ENCODE peak calls at places on chromosomes 2 and 18, in five cellular contexts. Y is BJ, U is GM06990, M is HL-60, F is transverse colon. N is an unnamed sample.

GRCh38 chr2:112547333-112547732 is 5.1 kb downstream of the POLR1B start:
- DNase-seq in M (peak; percentile 46), F (no peak), Y (no peak), U (no peak), N (no peak)

GRCh38 chr2:241844831-241845578 is 13.7 kb downstream of the PDCD1 start:
- DNase-seq in M (no peak), Y (no peak), F (no peak), U (peak; percentile 16), N (no peak)

GRCh38 chr2:196468394-196468793 is 171.1 kb upstream of the CCDC150 start:
- DNase-seq in M (no peak), U (no peak), F (no peak), Y (no peak), N (no peak)

GRCh38 chr2:241154915-241155314 is 4.6 kb downstream of the PPP1R7 start:
- DNase-seq in M (no peak), U (no peak), F (no peak), Y (no peak), N (no peak)

GRCh38 chr2:69238449-69239031 is 148.5 kb downstream of the GFPT1 start:
- DNase-seq in U (no peak), F (no peak), Y (peak; percentile 89), M (no peak), N (no peak)

GRCh38 chr2:220394433-220394832 is 767.0 kb downstream of the SLC4A3 start:
- DNase-seq in Y (no peak), F (no peak), M (no peak), U (no peak), N (no peak)

GRCh38 chr2:127695491-127696472 is 5.5 kb upstream of the SFT2D3 start:
- DNase-seq in Y (no peak), F (peak; percentile 58), M (peak; percentile 61), U (peak; percentile 33), N (peak; percentile 59)

GRCh38 chr2:16507655-16508054 is 158.0 kb downstream of the CYRIA start:
- DNase-seq in F (no peak), Y (no peak), U (no peak), M (no peak), N (no peak)

GRCh38 chr2:66925128-66925527 is 472.0 kb upstream of the ETAA1 start:
- DNase-seq in M (no peak), F (no peak), U (no peak), Y (no peak), N (no peak)

GRCh38 chr2:199624958-199625357 is 167.2 kb upstream of the SATB2 start:
- DNase-seq in U (no peak), F (no peak), Y (no peak), M (no peak), N (no peak)

GRCh38 chr2:17309741-17310339 is 208.4 kb downstream of the RAD51AP2 start:
- DNase-seq in U (peak; percentile 3), F (peak; percentile 15), Y (no peak), M (peak; percentile 45), N (peak; percentile 73)

GRCh38 chr2:205902041-205902898 is 183.7 kb downstream of the INO80D start:
- DNase-seq in M (no peak), U (no peak), F (peak; percentile 65), Y (no peak), N (no peak)

GRCh38 chr2:102106133-102106556 is 36.4 kb upstream of the IL1R1 start:
- DNase-seq in F (no peak), U (no peak), M (no peak), Y (no peak), N (no peak)

GRCh38 chr2:169491378-169491777 is 12.1 kb downstream of the BBS5 start:
- DNase-seq in Y (no peak), U (no peak), F (no peak), M (no peak), N (no peak)

GRCh38 chr2:17476060-17476459 is 42.2 kb downstream of the RAD51AP2 start:
- DNase-seq in U (no peak), M (no peak), Y (no peak), F (no peak), N (no peak)

GRCh38 chr2:1743396-1744150 is 742 bp downstream of the PXDN start:
- DNase-seq in Y (no peak), U (no peak), F (no peak), M (no peak), N (peak; percentile 60)

GRCh38 chr2:143936758-143937562 is 583.0 kb downstream of the ZEB2 start:
- DNase-seq in M (no peak), F (no peak), U (peak; percentile 45), Y (no peak), N (peak; percentile 57)

GRCh38 chr2:159959136-159959535 is 103.3 kb downstream of the PLA2R1 start:
- DNase-seq in M (no peak), F (no peak), Y (no peak), U (no peak), N (no peak)

GRCh38 chr18:34501553-34501952 is 208.5 kb upstream of the DTNA start:
- DNase-seq in Y (no peak), U (no peak), M (no peak), F (no peak), N (no peak)

GRCh38 chr2:240293865-240294461 is 141.5 kb upstream of the GPC1 start:
- DNase-seq in M (no peak), F (no peak), U (no peak), Y (no peak), N (no peak)

GRCh38 chr18:31931163-31931885 is 11.6 kb downstream of the TRAPPC8 start:
- DNase-seq in U (no peak), F (no peak), Y (no peak), M (no peak), N (no peak)

GRCh38 chr2:226740039-226740648 is 59.5 kb downstream of the IRS1 start:
- DNase-seq in M (no peak), F (no peak), Y (no peak), U (no peak), N (no peak)

GRCh38 chr2:119821266-119821665 is 61.5 kb downstream of the PTPN4 start:
- DNase-seq in U (no peak), Y (no peak), M (no peak), F (no peak), N (no peak)

GRCh38 chr2:152098798-152099654 is at the start of gene CACNB4:
- DNase-seq in U (peak; percentile 62), Y (no peak), F (no peak), M (peak; percentile 10), N (peak; percentile 14)

GRCh38 chr2:115541808-115542207 is 1099.4 kb downstream of the DPP10 start:
- DNase-seq in F (no peak), U (no peak), Y (no peak), M (no peak), N (no peak)

GRCh38 chr2:210224660-210225460 is at the start of gene ACADL:
- DNase-seq in Y (no peak), U (peak; percentile 5), F (peak; percentile 49), M (peak; percentile 33), N (peak; percentile 38)

GRCh38 chr2:134232868-134233732 is 20.8 kb upstream of the MGAT5 start:
- DNase-seq in F (no peak), Y (no peak), U (peak; percentile 32), M (peak; percentile 36), N (no peak)
- TF ChIP-seq CTCF in F (no peak), Y (no peak), U (no peak), M (no peak), N (no peak)

GRCh38 chr18:8898990-8899389 is 193.6 kb downstream of the MTCL1 start:
- DNase-seq in M (no peak), F (no peak), Y (no peak), U (no peak), N (no peak)
- TF ChIP-seq CTCF in M (peak; percentile 19), F (no peak), Y (no peak), U (no peak), N (no peak)

DNA sequence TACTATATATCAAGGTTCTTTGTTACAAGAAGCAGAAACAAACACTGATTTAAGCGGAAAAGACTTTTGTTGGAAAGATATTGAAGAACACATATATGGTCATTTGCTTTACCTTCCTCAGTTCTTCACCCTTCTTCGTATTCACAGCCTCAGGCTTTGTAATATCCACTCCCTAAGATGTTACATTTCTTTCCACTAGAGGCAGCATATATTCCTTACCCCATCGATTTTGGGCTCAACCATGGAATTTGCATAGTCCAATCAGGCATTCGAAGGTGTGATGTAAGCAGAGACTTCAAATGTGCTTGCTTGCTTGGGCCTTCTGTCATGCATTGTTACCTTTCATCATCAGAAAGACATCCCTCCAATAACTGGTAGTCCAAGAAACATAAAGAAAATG is 287.4 kb downstream of the PID1 start:
- DNase-seq in U (no peak), F (no peak), Y (no peak), M (no peak), N (no peak)
- TF ChIP-seq CTCF in U (no peak), F (no peak), Y (no peak), M (no peak), N (no peak)

DNA sequence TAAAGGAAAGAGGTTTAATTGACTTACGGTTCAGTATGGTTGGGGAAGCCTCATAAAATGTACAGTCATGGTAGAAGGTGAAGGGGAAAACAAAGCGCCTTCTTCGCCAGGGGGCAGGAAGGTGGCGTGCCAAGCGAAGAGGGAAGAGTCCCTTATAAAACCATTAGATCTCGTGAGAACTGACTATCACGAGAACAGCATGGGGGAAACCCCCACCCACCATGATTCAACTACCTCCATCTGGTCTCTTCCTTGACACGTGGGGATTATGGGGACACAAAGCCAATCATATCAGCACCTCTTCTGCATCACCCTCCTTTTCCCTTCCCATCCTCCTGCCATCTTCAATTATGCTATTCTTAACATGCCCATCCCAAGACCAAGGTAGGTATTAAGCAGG is 29.9 kb upstream of the TANK start:
- DNase-seq in Y (no peak), F (no peak), U (no peak), M (no peak), N (no peak)
- TF ChIP-seq CTCF in Y (no peak), F (no peak), U (no peak), M (no peak), N (no peak)

GRCh38 chr2:85012855-85013254 is 41.9 kb downstream of the KCMF1 start:
- DNase-seq in F (no peak), U (no peak), M (no peak), Y (no peak), N (no peak)

GRCh38 chr2:85011098-85011497 is 40.1 kb downstream of the KCMF1 start:
- DNase-seq in Y (no peak), F (no peak), U (no peak), M (no peak), N (no peak)

GRCh38 chr2:85009019-85009618 is 38.2 kb downstream of the KCMF1 start:
- DNase-seq in U (no peak), F (no peak), Y (no peak), M (peak; percentile 81), N (no peak)

GRCh38 chr2:85012431-85012830 is 41.5 kb downstream of the KCMF1 start:
- DNase-seq in M (no peak), U (no peak), F (no peak), Y (no peak), N (no peak)

GRCh38 chr2:85011747-85012146 is 40.8 kb downstream of the KCMF1 start:
- DNase-seq in U (no peak), M (no peak), Y (no peak), F (no peak), N (peak; percentile 10)
- TF ChIP-seq CTCF in U (peak; percentile 36), M (no peak), Y (no peak), F (no peak), N (no peak)